ENCODE peak calls at places on chromosomes 13 and 19, in seven cellular contexts. N is A549, E is pancreas, O is endothelial cell, G is kidney, M is AG10803, L is fibroblast of lung. W is an unnamed sample.

GRCh38 chr19:7366701-7367420 is 18.1 kb downstream of the ARHGEF18 start:
- DNase-seq in N (peak), E (peak), O (no peak), G (peak), M (peak), L (peak), W (peak)

GRCh38 chr19:10748924-10749434 is 31.1 kb downstream of the DNM2 start:
- DNase-seq in N (peak), E (peak), O (no peak), G (peak), M (no peak), L (peak), W (no peak)

GRCh38 chr19:21202865-21203494 is 61.1 kb downstream of the ZNF431 start:
- DNase-seq in N (peak), E (no peak), O (peak), G (no peak), M (peak), L (peak), W (peak)

GRCh38 chr13:99133230-99133629 is 67.4 kb upstream of the UBAC2 start:
- DNase-seq in N (no peak), E (no peak), O (no peak), G (no peak), M (no peak), L (no peak), W (no peak)

GRCh38 chr19:20431826-20432225 is 133.8 kb downstream of the ZNF737 start:
- DNase-seq in N (no peak), E (no peak), O (no peak), G (peak), M (no peak), L (no peak), W (no peak)

GRCh38 chr13:50016421-50016820 is 1.2 kb downstream of the KCNRG start:
- DNase-seq in N (no peak), E (no peak), O (no peak), G (no peak), M (no peak), L (peak), W (no peak)

GRCh38 chr13:106772202-106772601 is 204.3 kb upstream of the ARGLU1 start:
- DNase-seq in N (no peak), E (no peak), O (no peak), G (no peak), M (no peak), L (no peak), W (no peak)

GRCh38 chr13:94494021-94494420 is 14.5 kb upstream of the DCT start:
- DNase-seq in N (no peak), E (no peak), O (no peak), G (no peak), M (no peak), L (no peak), W (no peak)

GRCh38 chr13:34349091-34349722 is 531.3 kb downstream of the RFC3 start:
- DNase-seq in N (no peak), E (no peak), O (no peak), G (peak), M (peak), L (peak), W (peak)

GRCh38 chr13:40433577-40433976 is 232.9 kb downstream of the FOXO1 start:
- DNase-seq in N (no peak), E (no peak), O (no peak), G (no peak), M (no peak), L (no peak), W (no peak)

GRCh38 chr19:43624933-43625332 is 5.5 kb upstream of the ZNF428 start:
- DNase-seq in N (no peak), E (peak), O (peak), G (peak), M (no peak), L (no peak), W (no peak)

GRCh38 chr13:35903075-35903474 is 228.1 kb downstream of the DCLK1 start:
- DNase-seq in N (no peak), E (no peak), O (no peak), G (no peak), M (no peak), L (no peak), W (no peak)

GRCh38 chr13:45296259-45296658 is 44.7 kb downstream of the TPT1 start:
- DNase-seq in N (no peak), E (no peak), O (no peak), G (no peak), M (no peak), L (no peak), W (no peak)

GRCh38 chr19:56839665-56840451 is 668 bp downstream of the PEG3 start:
- DNase-seq in N (no peak), E (peak), O (no peak), G (peak), M (peak), L (peak), W (no peak)

GRCh38 chr13:94569615-94570014 is 26.3 kb downstream of the TGDS start:
- DNase-seq in N (no peak), E (no peak), O (no peak), G (no peak), M (no peak), L (no peak), W (no peak)

GRCh38 chr13:100068532-100068931 is 20.4 kb upstream of the PCCA start:
- DNase-seq in N (no peak), E (no peak), O (no peak), G (no peak), M (no peak), L (no peak), W (no peak)

GRCh38 chr13:28451482-28452217 is 43.3 kb downstream of the FLT1 start:
- DNase-seq in N (no peak), E (no peak), O (no peak), G (no peak), M (peak), L (no peak), W (no peak)

DNA sequence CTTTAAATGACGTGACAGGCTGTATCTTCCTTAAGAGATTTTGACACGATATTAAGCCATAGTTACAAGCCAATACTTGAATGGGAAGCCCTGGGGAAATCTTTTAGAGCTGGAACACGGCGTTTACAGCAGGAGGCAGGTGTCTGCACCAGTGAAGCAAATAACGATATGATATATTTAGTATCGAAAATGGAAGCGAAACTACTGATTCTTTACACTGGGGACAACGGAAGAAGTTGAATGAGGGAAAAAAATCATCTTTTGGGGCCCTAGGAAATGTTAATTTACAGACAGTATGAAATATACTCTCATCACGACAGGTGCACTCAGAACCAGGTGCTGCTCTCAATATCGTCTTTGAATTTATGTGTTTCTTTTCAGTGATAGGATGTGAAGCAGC is 793.9 kb upstream of the PCDH20 start:
- DNase-seq in N (no peak), E (no peak), O (no peak), G (no peak), M (no peak), L (no peak), W (no peak)
- TF ChIP-seq CTCF in N (no peak), E (no peak), O (no peak), G (no peak), M (no peak), L (no peak), W (no peak)

GRCh38 chr13:29679357-29680050 is 84.0 kb upstream of the SLC7A1 start:
- DNase-seq in N (no peak), E (peak), O (no peak), G (peak), M (no peak), L (peak), W (no peak)

GRCh38 chr13:29681859-29682258 is 86.4 kb upstream of the SLC7A1 start:
- DNase-seq in N (no peak), E (no peak), O (no peak), G (no peak), M (peak), L (no peak), W (no peak)

GRCh38 chr13:29688193-29688592 is 92.7 kb upstream of the SLC7A1 start:
- DNase-seq in N (no peak), E (no peak), O (no peak), G (no peak), M (no peak), L (no peak), W (peak)

GRCh38 chr13:29684441-29684840 is 89.0 kb upstream of the SLC7A1 start:
- DNase-seq in N (no peak), E (no peak), O (no peak), G (no peak), M (peak), L (peak), W (peak)

GRCh38 chr13:29683041-29683440 is 87.6 kb upstream of the SLC7A1 start:
- DNase-seq in N (no peak), E (no peak), O (no peak), G (no peak), M (no peak), L (no peak), W (no peak)
- TF ChIP-seq CTCF in N (no peak), E (no peak), O (no peak), G (no peak), M (no peak), L (no peak), W (no peak)

GRCh38 chr19:345320-345879 is 804 bp upstream of the MIER2 start:
- DNase-seq in N (no peak), E (no peak), O (no peak), G (no peak), M (peak), L (no peak), W (no peak)

GRCh38 chr19:344625-345319 is at the start of gene MIER2:
- DNase-seq in N (peak), E (peak), O (peak), G (peak), M (peak), L (peak), W (peak)

GRCh38 chr19:343941-344624 is 513 bp downstream of the MIER2 start:
- DNase-seq in N (peak), E (no peak), O (peak), G (no peak), M (no peak), L (peak), W (no peak)

GRCh38 chr19:351976-352625 is 7.5 kb upstream of the MIER2 start:
- DNase-seq in N (no peak), E (peak), O (no peak), G (no peak), M (no peak), L (no peak), W (no peak)

DNA sequence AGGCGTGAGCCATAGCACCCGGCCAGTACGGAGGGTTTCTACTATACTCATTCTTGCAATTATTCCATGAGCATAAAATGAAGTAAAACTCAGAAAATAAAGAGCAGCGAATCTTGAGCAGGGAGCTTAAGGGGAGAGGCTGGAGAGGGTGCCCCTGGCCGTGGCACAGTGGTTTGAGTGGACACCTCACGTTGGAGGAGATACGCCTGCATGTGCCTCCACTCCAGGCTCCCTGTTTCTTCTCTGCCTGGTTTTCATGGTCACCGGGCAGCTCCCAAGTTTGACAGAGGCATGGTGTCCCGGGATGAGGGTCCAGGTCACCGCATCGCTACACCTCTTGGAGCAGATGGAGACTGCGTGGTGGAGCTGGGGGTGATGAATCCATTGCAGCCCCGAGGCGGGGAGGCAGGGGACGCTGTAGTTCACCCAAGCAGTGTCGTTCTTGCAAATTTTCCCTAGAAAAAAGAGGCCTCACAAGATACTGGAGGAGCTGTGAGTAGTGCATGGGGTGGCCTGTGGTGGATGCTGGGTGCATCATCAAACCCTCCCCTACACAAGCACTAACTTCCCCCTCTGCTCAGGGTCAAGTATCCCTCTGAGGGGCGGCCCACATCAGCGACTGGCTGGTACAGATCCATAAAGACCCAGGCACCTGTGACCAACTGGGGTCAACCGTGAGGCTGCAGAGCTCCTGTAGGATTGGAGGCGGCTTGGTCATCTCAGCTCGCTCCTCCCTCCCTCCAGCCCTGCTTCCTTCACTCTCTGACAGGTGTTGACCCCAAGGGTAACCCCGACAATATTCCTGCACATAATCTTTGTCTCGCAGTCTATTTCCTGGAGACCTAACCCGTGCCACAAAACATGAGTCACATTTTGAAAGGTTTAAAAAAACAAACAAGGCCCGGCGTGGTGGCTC is 3.6 kb upstream of the MIER2 start:
- DNase-seq in N (no peak), E (no peak), O (no peak), G (no peak), M (no peak), L (peak), W (no peak)
- TF ChIP-seq CTCF in N (no peak), E (no peak), O (no peak), G (no peak), M (no peak), L (no peak), W (no peak)

GRCh38 chr13:111215081-111216047 is 100.3 kb downstream of the ARHGEF7 start:
- DNase-seq in N (no peak), E (no peak), O (no peak), G (no peak), M (no peak), L (no peak), W (no peak)

GRCh38 chr13:111219306-111219705 is 101.1 kb upstream of the TEX29 start:
- DNase-seq in N (no peak), E (no peak), O (no peak), G (peak), M (peak), L (peak), W (peak)

GRCh38 chr13:111216166-111216960 is 101.3 kb downstream of the ARHGEF7 start:
- DNase-seq in N (peak), E (no peak), O (no peak), G (no peak), M (no peak), L (peak), W (no peak)

GRCh38 chr13:111219950-111220349 is 100.5 kb upstream of the TEX29 start:
- DNase-seq in N (no peak), E (no peak), O (no peak), G (no peak), M (no peak), L (no peak), W (no peak)

GRCh38 chr13:111217661-111218060 is 102.6 kb downstream of the ARHGEF7 start:
- DNase-seq in N (no peak), E (no peak), O (no peak), G (peak), M (no peak), L (no peak), W (no peak)
- TF ChIP-seq CTCF in N (no peak), E (no peak), O (no peak), G (no peak), M (no peak), L (no peak), W (no peak)

DNA sequence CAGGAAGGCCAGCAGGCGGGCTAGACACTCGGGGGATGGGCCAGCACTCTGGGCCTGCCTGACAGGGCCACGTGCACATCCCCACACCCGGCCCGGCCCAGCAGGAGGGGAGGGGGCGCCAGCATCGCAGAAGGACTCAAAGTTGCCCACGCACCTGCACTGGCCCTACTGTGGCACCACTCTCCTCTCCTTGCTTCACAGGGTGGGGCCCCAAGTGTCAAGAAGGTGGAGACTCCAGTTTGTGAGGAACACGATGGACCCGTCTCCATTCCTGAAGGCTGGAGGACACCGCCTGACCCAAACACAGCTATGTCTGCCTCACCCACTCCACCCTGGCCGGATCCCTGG is 4.5 kb upstream of the A1BG start:
- DNase-seq in N (no peak), E (no peak), O (no peak), G (no peak), M (no peak), L (no peak), W (no peak)
- TF ChIP-seq CTCF in N (no peak), E (no peak), O (no peak), G (no peak), M (no peak), L (no peak), W (no peak)

DNA sequence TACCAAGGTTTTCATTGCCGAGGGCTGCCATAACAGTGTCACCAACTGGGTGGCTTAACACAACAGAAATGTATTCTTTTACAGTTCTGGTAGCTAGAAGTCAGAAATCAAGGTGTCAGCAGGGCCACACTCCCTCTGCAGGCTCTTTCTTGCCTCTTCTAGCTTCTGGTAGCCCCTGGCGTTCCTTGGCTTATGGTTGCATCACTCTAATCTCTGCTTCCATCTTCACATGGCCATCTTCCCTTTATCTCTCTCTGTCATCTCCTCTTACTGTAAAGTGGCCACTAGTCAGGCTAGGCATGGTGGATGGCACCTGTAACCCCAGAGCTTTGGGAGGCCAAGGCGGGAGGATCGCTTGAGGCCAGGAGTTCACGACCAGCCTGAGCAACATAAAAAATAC is 38.0 kb upstream of the MRI1 start:
- DNase-seq in N (no peak), E (no peak), O (no peak), G (no peak), M (no peak), L (no peak), W (no peak)
- TF ChIP-seq CTCF in N (no peak), E (no peak), O (no peak), G (no peak), M (no peak), L (no peak), W (no peak)